ENCODE peak calls at places on chromosomes 12 and 14, in ten cellular contexts. One of them, this sample, is unnamed.

GRCh38 chr14:23643533-23644194 is 7.5 kb downstream of the DHRS2 start:
- DNase-seq in CMK: no peak
- DNase-seq in activated CD4-positive, CD25-positive, alpha-beta regulatory T cell: no peak
- DNase-seq in hepatocyte: no peak
- DNase-seq in A549: no peak
- DNase-seq in Peyer's patch: no peak
- DNase-seq in SHP77 treated with DMSO at 0.1 percent for 48 hours: no peak
- DNase-seq in HuH-7: no peak
- DNase-seq in Panc1: no peak
- DNase-seq in H54: no peak
- DNase-seq in this sample: no peak

GRCh38 chr12:50087995-50088394 is 2.9 kb downstream of the SMARCD1 start:
- DNase-seq in CMK: no peak
- DNase-seq in activated CD4-positive, CD25-positive, alpha-beta regulatory T cell: no peak
- DNase-seq in hepatocyte: no peak
- DNase-seq in A549: no peak
- DNase-seq in Peyer's patch: no peak
- DNase-seq in SHP77 treated with DMSO at 0.1 percent for 48 hours: no peak
- DNase-seq in HuH-7: no peak
- DNase-seq in Panc1: no peak
- DNase-seq in H54: peak
- DNase-seq in this sample: no peak

GRCh38 chr12:26878661-26879119 is 45.7 kb upstream of the ITPR2 start:
- DNase-seq in CMK: no peak
- DNase-seq in activated CD4-positive, CD25-positive, alpha-beta regulatory T cell: no peak
- DNase-seq in hepatocyte: peak
- DNase-seq in A549: no peak
- DNase-seq in Peyer's patch: peak
- DNase-seq in SHP77 treated with DMSO at 0.1 percent for 48 hours: peak
- DNase-seq in HuH-7: no peak
- DNase-seq in Panc1: no peak
- DNase-seq in H54: no peak
- DNase-seq in this sample: peak

GRCh38 chr12:78571953-78572352 is 292.6 kb upstream of the SYT1 start:
- DNase-seq in CMK: no peak
- DNase-seq in activated CD4-positive, CD25-positive, alpha-beta regulatory T cell: no peak
- DNase-seq in hepatocyte: no peak
- DNase-seq in A549: no peak
- DNase-seq in Peyer's patch: no peak
- DNase-seq in SHP77 treated with DMSO at 0.1 percent for 48 hours: no peak
- DNase-seq in HuH-7: no peak
- DNase-seq in Panc1: no peak
- DNase-seq in H54: no peak
- DNase-seq in this sample: no peak

GRCh38 chr12:10501031-10501430 is 4.7 kb upstream of the EIF2S3B start:
- DNase-seq in CMK: no peak
- DNase-seq in activated CD4-positive, CD25-positive, alpha-beta regulatory T cell: no peak
- DNase-seq in hepatocyte: no peak
- DNase-seq in A549: no peak
- DNase-seq in Peyer's patch: no peak
- DNase-seq in SHP77 treated with DMSO at 0.1 percent for 48 hours: no peak
- DNase-seq in HuH-7: peak
- DNase-seq in Panc1: peak
- DNase-seq in H54: no peak
- DNase-seq in this sample: no peak

GRCh38 chr14:99393059-99393655 is 87.5 kb downstream of the SETD3 start:
- DNase-seq in CMK: peak
- DNase-seq in activated CD4-positive, CD25-positive, alpha-beta regulatory T cell: no peak
- DNase-seq in hepatocyte: peak
- DNase-seq in A549: peak
- DNase-seq in Peyer's patch: peak
- DNase-seq in SHP77 treated with DMSO at 0.1 percent for 48 hours: no peak
- DNase-seq in HuH-7: peak
- DNase-seq in Panc1: peak
- DNase-seq in H54: peak
- DNase-seq in this sample: peak

GRCh38 chr12:80707830-80708534 is 548 bp downstream of the MYF6 start:
- DNase-seq in CMK: no peak
- DNase-seq in activated CD4-positive, CD25-positive, alpha-beta regulatory T cell: no peak
- DNase-seq in hepatocyte: no peak
- DNase-seq in A549: no peak
- DNase-seq in Peyer's patch: no peak
- DNase-seq in SHP77 treated with DMSO at 0.1 percent for 48 hours: no peak
- DNase-seq in HuH-7: no peak
- DNase-seq in Panc1: no peak
- DNase-seq in H54: no peak
- DNase-seq in this sample: no peak

GRCh38 chr12:74415633-74416032 is 122.0 kb upstream of the ATXN7L3B start:
- DNase-seq in CMK: no peak
- DNase-seq in activated CD4-positive, CD25-positive, alpha-beta regulatory T cell: no peak
- DNase-seq in hepatocyte: peak
- DNase-seq in A549: peak
- DNase-seq in Peyer's patch: no peak
- DNase-seq in SHP77 treated with DMSO at 0.1 percent for 48 hours: peak
- DNase-seq in HuH-7: no peak
- DNase-seq in Panc1: no peak
- DNase-seq in H54: no peak
- DNase-seq in this sample: no peak

GRCh38 chr12:68012712-68013111 is 23.5 kb downstream of the IFNG-AS1 start:
- DNase-seq in CMK: no peak
- DNase-seq in activated CD4-positive, CD25-positive, alpha-beta regulatory T cell: no peak
- DNase-seq in hepatocyte: no peak
- DNase-seq in A549: no peak
- DNase-seq in Peyer's patch: no peak
- DNase-seq in SHP77 treated with DMSO at 0.1 percent for 48 hours: no peak
- DNase-seq in HuH-7: no peak
- DNase-seq in Panc1: no peak
- DNase-seq in H54: no peak
- DNase-seq in this sample: no peak

GRCh38 chr12:129312048-129312447 is 458.8 kb downstream of the GLT1D1 start:
- DNase-seq in CMK: no peak
- DNase-seq in activated CD4-positive, CD25-positive, alpha-beta regulatory T cell: no peak
- DNase-seq in hepatocyte: no peak
- DNase-seq in A549: no peak
- DNase-seq in Peyer's patch: no peak
- DNase-seq in SHP77 treated with DMSO at 0.1 percent for 48 hours: no peak
- DNase-seq in HuH-7: no peak
- DNase-seq in Panc1: no peak
- DNase-seq in H54: no peak
- DNase-seq in this sample: no peak

GRCh38 chr12:113854385-113855136 is 111.6 kb downstream of the RBM19 start:
- DNase-seq in CMK: no peak
- DNase-seq in activated CD4-positive, CD25-positive, alpha-beta regulatory T cell: no peak
- DNase-seq in hepatocyte: no peak
- DNase-seq in A549: no peak
- DNase-seq in Peyer's patch: no peak
- DNase-seq in SHP77 treated with DMSO at 0.1 percent for 48 hours: no peak
- DNase-seq in HuH-7: no peak
- DNase-seq in Panc1: no peak
- DNase-seq in H54: no peak
- DNase-seq in this sample: peak

GRCh38 chr12:51028126-51028810 is 2.1 kb upstream of the SLC11A2 start:
- DNase-seq in CMK: no peak
- DNase-seq in activated CD4-positive, CD25-positive, alpha-beta regulatory T cell: no peak
- DNase-seq in hepatocyte: peak
- DNase-seq in A549: peak
- DNase-seq in Peyer's patch: peak
- DNase-seq in SHP77 treated with DMSO at 0.1 percent for 48 hours: peak
- DNase-seq in HuH-7: peak
- DNase-seq in Panc1: peak
- DNase-seq in H54: peak
- DNase-seq in this sample: no peak

GRCh38 chr12:42802688-42803279 is 213.2 kb upstream of the PRICKLE1 start:
- DNase-seq in CMK: no peak
- DNase-seq in activated CD4-positive, CD25-positive, alpha-beta regulatory T cell: no peak
- DNase-seq in hepatocyte: no peak
- DNase-seq in A549: no peak
- DNase-seq in Peyer's patch: no peak
- DNase-seq in SHP77 treated with DMSO at 0.1 percent for 48 hours: no peak
- DNase-seq in HuH-7: no peak
- DNase-seq in Panc1: no peak
- DNase-seq in H54: no peak
- DNase-seq in this sample: no peak

GRCh38 chr12:26117321-26117720 is 7.5 kb downstream of the BHLHE41 start:
- DNase-seq in CMK: no peak
- DNase-seq in activated CD4-positive, CD25-positive, alpha-beta regulatory T cell: no peak
- DNase-seq in hepatocyte: no peak
- DNase-seq in A549: no peak
- DNase-seq in Peyer's patch: no peak
- DNase-seq in SHP77 treated with DMSO at 0.1 percent for 48 hours: no peak
- DNase-seq in HuH-7: no peak
- DNase-seq in Panc1: no peak
- DNase-seq in H54: no peak
- DNase-seq in this sample: no peak

GRCh38 chr14:52694761-52695480 is 437 bp downstream of the ERO1A start:
- DNase-seq in CMK: no peak
- DNase-seq in activated CD4-positive, CD25-positive, alpha-beta regulatory T cell: peak
- DNase-seq in hepatocyte: peak
- DNase-seq in A549: no peak
- DNase-seq in Peyer's patch: no peak
- DNase-seq in SHP77 treated with DMSO at 0.1 percent for 48 hours: no peak
- DNase-seq in HuH-7: peak
- DNase-seq in Panc1: no peak
- DNase-seq in H54: no peak
- DNase-seq in this sample: peak

GRCh38 chr14:81161088-81161487 is 59.7 kb downstream of the GTF2A1 start:
- DNase-seq in CMK: no peak
- DNase-seq in activated CD4-positive, CD25-positive, alpha-beta regulatory T cell: no peak
- DNase-seq in hepatocyte: no peak
- DNase-seq in A549: no peak
- DNase-seq in Peyer's patch: no peak
- DNase-seq in SHP77 treated with DMSO at 0.1 percent for 48 hours: no peak
- DNase-seq in HuH-7: no peak
- DNase-seq in Panc1: no peak
- DNase-seq in H54: no peak
- DNase-seq in this sample: no peak

GRCh38 chr14:105908481-105908911 is 382.1 kb downstream of the TMEM121 start:
- DNase-seq in CMK: peak
- DNase-seq in activated CD4-positive, CD25-positive, alpha-beta regulatory T cell: no peak
- DNase-seq in hepatocyte: no peak
- DNase-seq in A549: no peak
- DNase-seq in Peyer's patch: no peak
- DNase-seq in SHP77 treated with DMSO at 0.1 percent for 48 hours: no peak
- DNase-seq in HuH-7: no peak
- DNase-seq in Panc1: no peak
- DNase-seq in H54: no peak
- DNase-seq in this sample: no peak

GRCh38 chr12:131869871-131870418 is 24.5 kb upstream of the ULK1 start:
- DNase-seq in CMK: no peak
- DNase-seq in activated CD4-positive, CD25-positive, alpha-beta regulatory T cell: no peak
- DNase-seq in hepatocyte: no peak
- DNase-seq in A549: peak
- DNase-seq in Peyer's patch: no peak
- DNase-seq in SHP77 treated with DMSO at 0.1 percent for 48 hours: no peak
- DNase-seq in HuH-7: no peak
- DNase-seq in Panc1: peak
- DNase-seq in H54: peak
- DNase-seq in this sample: no peak